ENCODE peak calls at places on chromosome 6, in six cellular contexts. X, Z, J, O, D and C are unnamed samples.

GRCh38 chr6:42030585-42031506 is 19.5 kb upstream of the TAF8 start:
- DNase-seq in J (no peak), D (peak), O (peak), Z (no peak), X (peak), C (peak)

GRCh38 chr6:107153061-107153460 is 37.7 kb upstream of the BEND3 start:
- DNase-seq in J (no peak), Z (peak), D (no peak), O (no peak), X (no peak), C (no peak)

GRCh38 chr6:169846286-169847056 is 95.0 kb downstream of the ERMARD start:
- DNase-seq in O (no peak), J (no peak), X (peak), Z (no peak), D (no peak), C (no peak)

GRCh38 chr6:43865947-43866346 is 95.9 kb downstream of the VEGFA start:
- DNase-seq in X (no peak), J (no peak), O (no peak), Z (no peak), D (no peak), C (no peak)

GRCh38 chr6:117195728-117196127 is 69.6 kb upstream of the VGLL2 start:
- DNase-seq in J (no peak), Z (no peak), O (no peak), D (no peak), X (no peak), C (no peak)

GRCh38 chr6:117306227-117306784 is 40.9 kb downstream of the VGLL2 start:
- DNase-seq in J (no peak), X (peak), O (no peak), Z (no peak), D (no peak), C (no peak)

GRCh38 chr6:100203391-100203790 is 209.4 kb upstream of the MCHR2 start:
- DNase-seq in O (no peak), D (no peak), Z (peak), J (no peak), X (no peak), C (no peak)

GRCh38 chr6:41442800-41443501 is 103.2 kb upstream of the FOXP4 start:
- DNase-seq in X (peak), Z (peak), O (no peak), J (peak), D (peak), C (peak)

GRCh38 chr6:137869781-137870180 is 2.7 kb downstream of the TNFAIP3 start:
- DNase-seq in Z (no peak), O (no peak), D (no peak), X (no peak), J (no peak), C (no peak)
- TF ChIP-seq POLR2A in Z (no peak), O (no peak), D (no peak), X (no peak), J (no peak), C (no peak)

GRCh38 chr6:36607782-36608386 is 13.7 kb downstream of the SRSF3 start:
- DNase-seq in Z (no peak), D (peak), J (no peak), X (peak), O (no peak), C (no peak)
- TF ChIP-seq POLR2A in Z (no peak), D (no peak), J (no peak), X (no peak), O (no peak), C (no peak)

GRCh38 chr6:12007915-12008286 is 4.2 kb upstream of the HIVEP1 start:
- DNase-seq in D (no peak), Z (no peak), X (no peak), J (no peak), O (no peak), C (no peak)

GRCh38 chr6:12009904-12010634 is 2.0 kb upstream of the HIVEP1 start:
- DNase-seq in X (no peak), J (no peak), O (peak), D (no peak), Z (peak), C (peak)

GRCh38 chr6:12010635-12011275 is 1.4 kb upstream of the HIVEP1 start:
- DNase-seq in Z (no peak), D (peak), O (no peak), X (peak), J (no peak), C (peak)

GRCh38 chr6:12008366-12009179 is 3.5 kb upstream of the HIVEP1 start:
- DNase-seq in X (peak), D (peak), J (no peak), O (peak), Z (peak), C (peak)

GRCh38 chr6:12009180-12009748 is 2.8 kb upstream of the HIVEP1 start:
- DNase-seq in O (peak), Z (no peak), D (no peak), J (no peak), X (no peak), C (no peak)
- TF ChIP-seq POLR2A in O (no peak), Z (no peak), D (no peak), J (no peak), X (no peak), C (no peak)

DNA sequence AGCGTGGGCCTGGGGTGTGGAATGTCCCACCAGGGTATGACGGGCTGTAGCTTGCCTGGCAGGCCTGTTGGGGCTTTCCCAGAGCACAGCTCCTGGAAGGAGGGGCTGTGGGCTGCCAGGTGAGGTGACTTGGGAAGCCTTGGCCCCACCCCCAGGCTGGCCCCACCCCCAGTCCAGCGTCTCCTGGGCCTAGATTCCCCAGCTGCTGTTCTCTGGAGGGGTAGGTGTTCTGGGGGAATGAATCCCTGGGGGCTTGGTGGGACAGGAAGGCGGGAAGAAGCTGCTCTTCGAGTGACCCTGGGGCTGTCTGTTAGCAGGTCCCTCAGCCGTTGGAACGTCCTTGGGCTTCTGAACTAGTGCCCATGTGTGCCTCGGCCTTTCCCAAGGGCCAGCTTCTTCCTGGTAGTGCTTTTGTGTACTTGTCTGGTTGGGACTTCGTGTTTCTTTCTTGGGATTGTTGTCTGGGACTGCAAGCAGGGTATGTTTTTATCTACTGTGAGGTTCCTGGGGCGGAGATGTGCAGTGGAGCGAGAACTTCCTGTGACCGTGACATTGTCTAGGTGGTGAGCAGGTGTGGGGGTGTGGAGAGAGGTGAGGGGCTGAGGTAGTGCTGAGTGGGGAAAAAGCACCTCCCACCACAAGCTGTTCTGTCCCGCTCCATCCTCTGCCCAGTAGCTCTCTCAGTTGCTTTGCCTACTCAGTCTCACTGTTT is 1.4 kb upstream of the DDR1 start:
- DNase-seq in X (peak), O (no peak), Z (no peak), D (peak), J (no peak), C (no peak)
- TF ChIP-seq POLR2A in X (no peak), O (no peak), Z (no peak), D (no peak), J (no peak), C (no peak)